ENCODE peak calls at places on chromosomes 11 and 22, in five cellular contexts. W is mesenchymal stem cell, A is cerebellar cortex, T is LNCaP clone FGC, J is aorta. Q is an unnamed sample.

GRCh38 chr11:81220166-81220895 is 1513.3 kb downstream of the FAM181B start:
- DNase-seq in J (no peak), A (no peak), T (no peak), W (no peak), Q (no peak)

GRCh38 chr11:40230821-40231220 is 1228.6 kb downstream of the LRRC4C start:
- DNase-seq in W (no peak), A (no peak), J (no peak), T (peak), Q (no peak)

GRCh38 chr22:48709453-48709852 is 1118.2 kb downstream of the BRD1 start:
- DNase-seq in T (no peak), A (no peak), W (no peak), J (peak), Q (no peak)

GRCh38 chr11:99818991-99819390 is 798.2 kb downstream of the CNTN5 start:
- DNase-seq in A (no peak), W (no peak), J (no peak), T (no peak), Q (no peak)

GRCh38 chr22:25797891-25798290 is 55.9 kb downstream of the MYO18B start:
- DNase-seq in W (no peak), A (peak), T (no peak), J (no peak), Q (no peak)

GRCh38 chr11:2730323-2731284 is 30.8 kb upstream of the KCNQ1OT1 start:
- DNase-seq in W (no peak), T (no peak), A (no peak), J (no peak), Q (no peak)

GRCh38 chr11:82680252-82680651 is 53.4 kb downstream of the FAM181B start:
- DNase-seq in J (no peak), W (no peak), A (no peak), T (peak), Q (no peak)

GRCh38 chr22:39717099-39717498 is 146.5 kb downstream of the CACNA1I start:
- DNase-seq in A (no peak), T (no peak), J (no peak), W (no peak), Q (no peak)

GRCh38 chr11:72970557-72971118 is 156.4 kb downstream of the ATG16L2 start:
- DNase-seq in J (no peak), T (no peak), A (no peak), W (no peak), Q (no peak)

GRCh38 chr11:5380740-5381342 is 2.8 kb upstream of the OR51M1 start:
- DNase-seq in T (peak), J (peak), W (peak), A (peak), Q (no peak)

GRCh38 chr11:559712-560304 is 730 bp downstream of the LMNTD2 start:
- DNase-seq in J (no peak), W (no peak), T (no peak), A (no peak), Q (no peak)

GRCh38 chr11:14544611-14545010 is 24.4 kb upstream of the PSMA1 start:
- DNase-seq in W (peak), A (no peak), T (no peak), J (no peak), Q (no peak)

GRCh38 chr11:110075087-110075821 is 17.9 kb upstream of the ZC3H12C start:
- DNase-seq in J (no peak), A (no peak), T (no peak), W (no peak), Q (no peak)

GRCh38 chr11:27933992-27934829 is 173.7 kb downstream of the KIF18A start:
- DNase-seq in T (no peak), J (no peak), W (peak), A (peak), Q (no peak)

GRCh38 chr22:46052331-46052771 is 75.4 kb upstream of the WNT7B start:
- DNase-seq in T (no peak), J (peak), W (no peak), A (peak), Q (peak)

GRCh38 chr11:9838229-9838628 is 174.4 kb downstream of the SWAP70 start:
- DNase-seq in T (no peak), A (no peak), W (no peak), J (no peak), Q (no peak)

GRCh38 chr22:50436134-50436830 is 38.6 kb downstream of the SBF1 start:
- DNase-seq in T (no peak), A (no peak), J (no peak), W (no peak), Q (no peak)

GRCh38 chr11:60332923-60333322 is 5.9 kb downstream of the MS4A6E start:
- DNase-seq in W (peak), T (no peak), A (no peak), J (no peak), Q (no peak)

GRCh38 chr11:69044111-69045013 is 4.4 kb upstream of the TPCN2 start:
- DNase-seq in W (peak), A (peak), J (peak), T (peak), Q (peak)

GRCh38 chr11:62556872-62557631 is 10.4 kb upstream of the AHNAK start:
- DNase-seq in W (no peak), A (peak), J (peak), T (no peak), Q (no peak)

GRCh38 chr11:46277623-46278386 is at the start of gene CREB3L1:
- DNase-seq in T (no peak), A (no peak), W (no peak), J (peak), Q (no peak)

GRCh38 chr22:47282851-47283250 is 520.4 kb downstream of the TBC1D22A start:
- DNase-seq in J (no peak), W (no peak), T (no peak), A (no peak), Q (no peak)

GRCh38 chr11:69640995-69641581 is at the start of gene CCND1:
- DNase-seq in A (peak), J (peak), W (peak), T (peak), Q (peak)

GRCh38 chr22:30045001-30045887 is 35.0 kb upstream of the HORMAD2 start:
- DNase-seq in W (no peak), J (no peak), A (no peak), T (no peak), Q (no peak)

GRCh38 chr22:39946571-39947407 is 13.4 kb upstream of the TMA7B start:
- DNase-seq in A (peak), T (no peak), W (no peak), J (no peak), Q (no peak)

GRCh38 chr11:72897506-72897905 is 83.3 kb downstream of the ATG16L2 start:
- DNase-seq in A (no peak), W (no peak), J (no peak), T (no peak), Q (no peak)

GRCh38 chr22:45604239-45604711 is 67.4 kb upstream of the ATXN10 start:
- DNase-seq in W (no peak), J (no peak), T (no peak), A (no peak), Q (peak)

GRCh38 chr11:1573847-1574255 is 1.8 kb upstream of the DUSP8 start:
- DNase-seq in A (no peak), J (no peak), W (no peak), T (peak), Q (peak)

GRCh38 chr11:88695701-88696414 is 358.3 kb upstream of the CTSC start:
- DNase-seq in W (no peak), A (peak), J (no peak), T (no peak), Q (no peak)

GRCh38 chr11:126484266-126484665 is 128.8 kb downstream of the ST3GAL4 start:
- DNase-seq in W (peak), A (no peak), T (peak), J (no peak), Q (no peak)

GRCh38 chr22:46262449-46263207 is 515 bp downstream of the PKDREJ start:
- DNase-seq in T (no peak), W (peak), J (peak), A (no peak), Q (no peak)

GRCh38 chr22:36467946-36468345 is 13.5 kb downstream of the TXN2 start:
- DNase-seq in T (no peak), J (peak), W (peak), A (no peak), Q (peak)

GRCh38 chr22:20551805-20552449 is 44.5 kb downstream of the MED15 start:
- DNase-seq in A (no peak), W (no peak), J (no peak), T (no peak), Q (no peak)

GRCh38 chr22:42937164-42937854 is 77.6 kb downstream of the PACSIN2 start:
- DNase-seq in J (peak), W (peak), T (no peak), A (no peak), Q (peak)